ENCODE peak calls at places on chromosomes 5 and 9, in seven cellular contexts. V is mesendoderm, K is IMR-90, O is H9, X is trophoblast cell, B is neuronal stem cell, A is H1. I is an unnamed sample.

GRCh38 chr5:82719368-82719767 is 357.8 kb downstream of the TMEM167A start:
- DNase-seq in V (no peak), K (peak), O (no peak), X (no peak), B (no peak), A (no peak), I (peak)

GRCh38 chr5:136399512-136399911 is 34.2 kb upstream of the TRPC7 start:
- DNase-seq in V (no peak), K (peak), O (no peak), X (no peak), B (no peak), A (no peak), I (no peak)

GRCh38 chr5:112116372-112116771 is 302.7 kb downstream of the EPB41L4A start:
- DNase-seq in V (no peak), K (no peak), O (no peak), X (no peak), B (no peak), A (no peak), I (no peak)

GRCh38 chr5:138962619-138963370 is 87.7 kb upstream of the LRRTM2 start:
- DNase-seq in V (peak), K (no peak), O (no peak), X (peak), B (peak), A (no peak), I (no peak)

GRCh38 chr5:177416334-177416733 is 7.0 kb upstream of the F12 start:
- DNase-seq in V (no peak), K (peak), O (no peak), X (peak), B (no peak), A (no peak), I (peak)

GRCh38 chr5:142698447-142698846 is 12.6 kb upstream of the FGF1 start:
- DNase-seq in V (no peak), K (no peak), O (no peak), X (no peak), B (no peak), A (no peak), I (no peak)

GRCh38 chr9:73715591-73715990 is 563.9 kb downstream of the ANXA1 start:
- DNase-seq in V (no peak), K (no peak), O (no peak), X (no peak), B (no peak), A (no peak), I (no peak)

GRCh38 chr9:96057155-96057554 is 181.7 kb downstream of the ERCC6L2 start:
- DNase-seq in V (no peak), K (no peak), O (no peak), X (no peak), B (no peak), A (no peak), I (no peak)

GRCh38 chr5:6553986-6554385 is 78.9 kb downstream of the NSUN2 start:
- DNase-seq in V (no peak), K (no peak), O (no peak), X (no peak), B (no peak), A (no peak), I (no peak)

GRCh38 chr5:67393211-67393610 is 196.6 kb upstream of the CD180 start:
- DNase-seq in V (no peak), K (no peak), O (no peak), X (no peak), B (no peak), A (no peak), I (no peak)

GRCh38 chr9:34049630-34050384 is 1.1 kb upstream of the UBAP2 start:
- DNase-seq in V (peak), K (no peak), O (peak), X (no peak), B (no peak), A (no peak), I (no peak)

GRCh38 chr9:90966475-90967150 is 165.0 kb downstream of the SYK start:
- DNase-seq in V (no peak), K (peak), O (no peak), X (peak), B (no peak), A (no peak), I (peak)

GRCh38 chr5:57412010-57412409 is 70.6 kb downstream of the ACTBL2 start:
- DNase-seq in V (no peak), K (peak), O (no peak), X (no peak), B (no peak), A (no peak), I (peak)

GRCh38 chr5:72141440-72142271 is 34.4 kb downstream of the MAP1B start:
- DNase-seq in V (no peak), K (peak), O (no peak), X (no peak), B (no peak), A (no peak), I (peak)

GRCh38 chr9:129131300-129132145 is 20.3 kb downstream of the PTPA start:
- DNase-seq in V (peak), K (peak), O (peak), X (peak), B (no peak), A (no peak), I (peak)

GRCh38 chr5:81202652-81203051 is 30.5 kb upstream of the CKMT2 start:
- DNase-seq in V (no peak), K (peak), O (no peak), X (no peak), B (no peak), A (no peak), I (no peak)

GRCh38 chr5:150517272-150518152 is 9.6 kb downstream of the NDST1 start:
- DNase-seq in V (peak), K (peak), O (no peak), X (peak), B (no peak), A (no peak), I (peak)

GRCh38 chr5:157108961-157109360 is at the start of gene HAVCR2:
- DNase-seq in V (no peak), K (no peak), O (no peak), X (peak), B (no peak), A (no peak), I (no peak)

GRCh38 chr5:73446631-73447233 is 1.8 kb downstream of the FOXD1 start:
- DNase-seq in V (peak), K (no peak), O (no peak), X (peak), B (no peak), A (no peak), I (peak)

GRCh38 chr9:121023064-121023463 is 27.0 kb downstream of the C5 start:
- DNase-seq in V (peak), K (no peak), O (peak), X (no peak), B (no peak), A (no peak), I (no peak)

GRCh38 chr5:9707766-9708462 is 77.8 kb upstream of the TAS2R1 start:
- DNase-seq in V (peak), K (no peak), O (no peak), X (no peak), B (no peak), A (no peak), I (peak)

GRCh38 chr5:91929522-91929817 is 546.4 kb upstream of the ARRDC3 start:
- DNase-seq in V (no peak), K (no peak), O (no peak), X (no peak), B (no peak), A (no peak), I (no peak)

GRCh38 chr5:111929892-111930291 is 172.9 kb upstream of the NREP start:
- DNase-seq in V (peak), K (peak), O (no peak), X (peak), B (no peak), A (no peak), I (peak)

GRCh38 chr5:72468606-72469005 is 38.6 kb downstream of the ZNF366 start:
- DNase-seq in V (no peak), K (no peak), O (no peak), X (no peak), B (no peak), A (no peak), I (no peak)

GRCh38 chr9:571066-571465 is 270.4 kb upstream of the DMRT1 start:
- DNase-seq in V (no peak), K (no peak), O (no peak), X (no peak), B (no peak), A (no peak), I (no peak)

GRCh38 chr5:73417307-73418035 is 31.1 kb downstream of the FOXD1 start:
- DNase-seq in V (no peak), K (peak), O (no peak), X (no peak), B (no peak), A (no peak), I (peak)

GRCh38 chr5:150544606-150545219 is 36.8 kb downstream of the NDST1 start:
- DNase-seq in V (peak), K (peak), O (peak), X (peak), B (peak), A (peak), I (peak)

GRCh38 chr5:36199620-36200019 is 42.1 kb downstream of the NADK2 start:
- DNase-seq in V (peak), K (peak), O (no peak), X (peak), B (no peak), A (no peak), I (no peak)

GRCh38 chr5:143106175-143106574 is 297.3 kb downstream of the NR3C1 start:
- DNase-seq in V (peak), K (peak), O (no peak), X (peak), B (peak), A (no peak), I (peak)

GRCh38 chr9:92715488-92716231 is 45.7 kb upstream of the IPPK start:
- DNase-seq in V (no peak), K (no peak), O (no peak), X (no peak), B (no peak), A (no peak), I (no peak)

DNA sequence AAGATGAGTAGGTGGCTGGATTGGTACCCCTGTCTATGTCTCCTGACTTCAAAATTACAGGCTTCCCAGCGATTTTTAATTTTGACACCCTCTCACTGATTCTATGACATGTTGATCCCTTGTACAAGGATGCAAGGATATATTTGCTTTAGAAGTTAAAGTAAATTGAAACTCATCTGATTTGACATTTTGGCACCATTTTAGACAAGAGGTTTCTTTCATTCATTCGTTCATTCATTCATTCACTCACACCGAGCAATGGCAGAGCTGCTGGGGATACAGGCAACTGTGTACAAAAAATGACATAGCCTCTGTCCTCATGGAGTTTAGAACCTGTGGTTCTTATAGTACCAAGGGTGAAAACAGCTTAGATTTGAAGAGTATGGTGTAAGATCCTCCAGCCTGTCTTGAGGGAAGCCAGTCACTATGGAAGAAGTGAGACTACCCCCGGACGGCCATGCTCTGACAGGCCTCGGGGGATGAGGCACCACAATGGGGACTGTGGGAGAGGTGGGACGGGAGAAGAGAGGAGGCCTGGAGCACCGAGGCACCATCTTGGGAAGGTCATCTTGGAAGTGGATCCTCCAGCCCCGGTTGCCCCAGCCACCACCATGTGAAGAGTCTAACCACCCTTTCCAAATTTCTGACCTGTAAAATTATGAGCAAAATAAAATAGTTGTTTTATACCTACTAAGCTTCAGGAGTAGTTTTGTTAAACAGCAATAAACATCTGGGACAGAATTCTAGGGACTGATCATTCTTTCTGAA is 16.2 kb downstream of the STC2 start:
- DNase-seq in V (no peak), K (no peak), O (no peak), X (no peak), B (no peak), A (no peak), I (no peak)
- H3K23ac ChIP-seq in V (no peak), K (no peak), O (no peak), X (no peak), B (no peak), A (no peak), I (no peak)

DNA sequence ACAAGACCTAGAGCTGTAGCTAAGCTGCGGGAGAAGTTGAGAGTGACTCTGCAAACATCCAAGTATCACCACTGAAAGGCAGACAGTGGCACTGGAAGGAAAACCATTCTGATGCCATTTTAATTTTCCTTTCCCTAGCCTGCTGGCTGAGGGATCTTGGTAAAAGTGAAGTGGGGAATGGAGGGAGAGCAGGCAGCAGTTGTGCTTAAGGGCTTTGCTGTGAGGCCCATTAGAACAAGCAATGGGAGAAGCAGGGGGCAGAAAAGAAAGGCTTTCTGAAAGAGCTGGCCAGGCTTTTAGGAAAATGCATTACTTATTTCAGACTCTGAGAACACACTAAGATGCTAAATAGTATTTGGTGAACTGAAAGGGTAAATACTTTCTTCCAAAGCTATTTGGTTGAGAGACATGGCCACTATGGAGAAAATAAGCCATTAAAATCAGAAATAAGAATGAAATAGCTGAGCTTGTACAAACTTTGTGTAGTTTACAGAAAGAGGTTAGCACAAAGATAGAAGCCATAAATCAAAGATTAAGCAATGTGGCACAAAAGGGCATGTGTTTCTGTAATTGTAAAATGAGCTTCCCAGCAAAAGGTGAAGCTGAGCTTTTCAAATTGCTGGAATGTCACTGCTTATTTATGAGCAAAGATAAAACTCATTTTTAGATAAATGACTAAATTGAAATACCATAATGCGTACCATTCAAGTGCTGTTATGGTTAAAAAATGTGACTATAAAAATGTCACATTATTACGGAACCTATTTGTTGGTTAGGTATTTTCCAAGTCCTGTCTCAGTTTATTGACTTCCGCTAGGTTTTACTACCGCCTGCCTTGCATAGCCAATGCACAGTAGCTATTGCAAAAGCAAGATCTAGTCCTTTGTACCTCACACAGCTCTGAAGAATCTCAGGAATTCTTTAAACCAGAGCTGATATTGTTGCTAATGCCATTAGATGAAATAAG is 20.8 kb downstream of the SNCAIP start:
- DNase-seq in V (peak), K (no peak), O (no peak), X (peak), B (no peak), A (no peak), I (peak)
- H3K23ac ChIP-seq in V (no peak), K (no peak), O (no peak), X (no peak), B (no peak), A (no peak), I (no peak)

DNA sequence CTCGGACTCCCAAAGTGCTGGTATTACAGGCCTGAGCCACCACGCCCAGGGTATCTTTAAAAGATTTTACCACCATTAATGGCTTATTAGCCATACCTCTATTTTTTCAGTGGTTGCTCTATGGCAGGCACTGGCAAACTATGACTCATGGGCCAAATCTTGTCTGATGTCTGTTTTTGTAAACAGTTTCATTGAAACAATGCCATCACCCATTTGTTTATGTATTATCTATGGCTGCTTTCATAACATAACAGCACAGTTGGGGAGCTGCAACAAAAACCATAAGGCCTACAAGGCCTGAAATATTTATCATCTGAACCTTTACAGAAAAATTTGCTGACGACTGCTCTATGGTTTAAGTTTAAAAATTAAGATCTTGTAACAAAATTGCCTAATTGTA is 66.8 kb downstream of the SLC38A9 start:
- DNase-seq in V (no peak), K (peak), O (no peak), X (no peak), B (no peak), A (no peak), I (peak)
- H3K23ac ChIP-seq in V (no peak), K (no peak), O (no peak), X (no peak), B (no peak), A (no peak), I (no peak)

DNA sequence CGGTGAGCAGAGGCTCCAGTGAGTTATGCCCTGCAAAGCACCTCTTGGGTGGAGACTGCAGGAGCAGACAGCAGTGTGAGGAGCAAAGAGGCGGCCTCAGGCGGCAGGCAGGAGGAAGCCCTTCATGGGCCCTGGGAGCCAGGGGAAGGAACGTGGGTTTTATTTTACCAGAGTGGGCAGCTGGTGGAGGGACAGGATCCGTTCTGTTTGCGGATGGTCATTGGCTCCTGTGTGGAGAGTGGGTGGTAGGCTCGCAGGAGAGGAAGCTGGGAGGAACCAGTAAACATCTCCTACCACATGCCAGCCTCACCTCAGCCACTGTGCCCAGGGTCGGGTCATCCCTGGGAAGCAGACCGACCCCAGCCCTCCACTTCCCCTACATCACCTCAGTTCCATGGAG is 24.4 kb downstream of the HNRNPH1 start:
- DNase-seq in V (no peak), K (no peak), O (no peak), X (no peak), B (no peak), A (no peak), I (no peak)
- H3K23ac ChIP-seq in V (no peak), K (no peak), O (no peak), X (no peak), B (no peak), A (no peak), I (no peak)

GRCh38 chr9:89377411-89377810 is 59.1 kb downstream of the SECISBP2 start:
- DNase-seq in V (no peak), K (no peak), O (no peak), X (no peak), B (no peak), A (no peak), I (no peak)

GRCh38 chr9:89378541-89378940 is 60.2 kb downstream of the SECISBP2 start:
- DNase-seq in V (no peak), K (no peak), O (no peak), X (no peak), B (no peak), A (no peak), I (no peak)

GRCh38 chr9:89380437-89381307 is 62.4 kb downstream of the SECISBP2 start:
- DNase-seq in V (no peak), K (no peak), O (no peak), X (no peak), B (no peak), A (no peak), I (peak)

GRCh38 chr9:89379508-89380115 is 61.3 kb downstream of the SECISBP2 start:
- DNase-seq in V (no peak), K (no peak), O (no peak), X (no peak), B (no peak), A (no peak), I (no peak)

GRCh38 chr9:89379031-89379430 is 60.7 kb downstream of the SECISBP2 start:
- DNase-seq in V (no peak), K (no peak), O (no peak), X (no peak), B (no peak), A (no peak), I (no peak)
- H3K23ac ChIP-seq in V (no peak), K (no peak), O (no peak), X (no peak), B (peak), A (no peak), I (no peak)

GRCh38 chr9:97412628-97413382 is 909 bp downstream of the TDRD7 start:
- DNase-seq in V (peak), K (peak), O (no peak), X (peak), B (peak), A (no peak), I (peak)

GRCh38 chr9:97413462-97413861 is 1.6 kb downstream of the TDRD7 start:
- DNase-seq in V (no peak), K (no peak), O (no peak), X (no peak), B (no peak), A (no peak), I (no peak)

GRCh38 chr9:97408562-97408961 is 3.3 kb upstream of the TDRD7 start:
- DNase-seq in V (no peak), K (no peak), O (no peak), X (no peak), B (no peak), A (no peak), I (no peak)

GRCh38 chr9:97411789-97412627 is at the start of gene TDRD7:
- DNase-seq in V (peak), K (peak), O (peak), X (peak), B (peak), A (no peak), I (peak)

DNA sequence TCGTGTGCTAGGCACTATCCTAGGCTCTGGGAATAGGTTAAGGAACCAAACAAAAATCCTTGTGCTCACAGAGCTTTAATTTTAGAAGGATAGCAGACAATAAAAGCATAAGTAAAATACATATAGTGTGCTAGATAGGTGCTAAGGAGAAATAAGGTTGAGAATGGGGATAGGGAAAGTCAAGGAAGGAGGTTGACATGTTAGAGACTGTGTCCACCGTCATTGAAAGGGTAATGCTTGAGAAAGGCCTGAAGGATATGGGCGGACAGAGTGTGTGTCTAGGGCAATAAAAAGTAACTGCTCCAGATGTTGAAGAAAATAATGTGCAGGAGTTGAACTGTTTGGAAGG is 482 bp upstream of the TDRD7 start:
- DNase-seq in V (no peak), K (no peak), O (no peak), X (no peak), B (no peak), A (no peak), I (no peak)
- H3K23ac ChIP-seq in V (no peak), K (peak), O (no peak), X (no peak), B (no peak), A (no peak), I (no peak)

GRCh38 chr5:54632131-54632551 is 114.6 kb downstream of the SNX18 start:
- DNase-seq in V (no peak), K (no peak), O (no peak), X (no peak), B (no peak), A (no peak), I (no peak)
- H3K23ac ChIP-seq in V (no peak), K (peak), O (no peak), X (no peak), B (no peak), A (no peak), I (no peak)

I was measured in mesenchymal stem cell.